ENCODE peak calls at places on chromosomes 11 and 22, in nine cellular contexts. H is activated naive CD8-positive, alpha-beta T cell treated with anti-CD3 and anti-CD28 coated beads for 36 hours; E is GM04503; P is fibroblast of the aortic adventitia; W is NCI-H1930; X is activated effector memory CD4-positive, alpha-beta T cell treated with anti-CD3 and anti-CD28 coated beads, Interleukin-2, amount 50 U/mL, for 16 hours; S is epithelial cell of esophagus; I is skeletal muscle cell; M is left colon. L is an unnamed sample.

GRCh38 chr22:39654959-39655579 is 84.5 kb downstream of the CACNA1I start:
- DNase-seq in H (no peak), E (no peak), P (no peak), W (no peak), X (no peak), S (no peak), I (no peak), M (no peak), L (no peak)

GRCh38 chr22:46977656-46978343 is 215.3 kb downstream of the TBC1D22A start:
- DNase-seq in H (no peak), E (no peak), P (no peak), W (no peak), X (no peak), S (peak), I (no peak), M (no peak), L (no peak)

GRCh38 chr22:45934659-45935341 is 42.2 kb downstream of the WNT7B start:
- DNase-seq in H (no peak), E (peak), P (peak), W (no peak), X (no peak), S (peak), I (peak), M (no peak), L (no peak)

GRCh38 chr11:119101367-119101758 is 290 bp downstream of the DPAGT1 start:
- DNase-seq in H (peak), E (no peak), P (no peak), W (no peak), X (no peak), S (no peak), I (no peak), M (no peak), L (no peak)

GRCh38 chr11:61571337-61571736 is 9.5 kb downstream of the SYT7 start:
- DNase-seq in H (no peak), E (no peak), P (no peak), W (no peak), X (no peak), S (no peak), I (no peak), M (no peak), L (no peak)

GRCh38 chr11:15216678-15217077 is 102.0 kb downstream of the INSC start:
- DNase-seq in H (no peak), E (no peak), P (no peak), W (no peak), X (no peak), S (peak), I (no peak), M (no peak), L (no peak)

GRCh38 chr11:113474362-113475159 is 637 bp downstream of the DRD2 start:
- DNase-seq in H (peak), E (peak), P (peak), W (no peak), X (peak), S (peak), I (peak), M (peak), L (no peak)

GRCh38 chr11:44047931-44048431 is at the start of gene ACCSL:
- DNase-seq in H (no peak), E (no peak), P (no peak), W (no peak), X (no peak), S (no peak), I (no peak), M (no peak), L (no peak)

GRCh38 chr11:93921695-93922468 is 71.5 kb upstream of the VSTM5 start:
- DNase-seq in H (peak), E (peak), P (peak), W (peak), X (no peak), S (peak), I (peak), M (peak), L (peak)

GRCh38 chr11:32118025-32118974 is 27.4 kb downstream of the RCN1 start:
- DNase-seq in H (no peak), E (no peak), P (peak), W (no peak), X (no peak), S (peak), I (no peak), M (no peak), L (no peak)

GRCh38 chr22:22938672-22939536 is 51.3 kb downstream of the IGLL5 start:
- DNase-seq in H (no peak), E (no peak), P (no peak), W (no peak), X (peak), S (no peak), I (no peak), M (no peak), L (no peak)

GRCh38 chr11:2687782-2688191 is 12.0 kb downstream of the KCNQ1OT1 start:
- DNase-seq in H (no peak), E (no peak), P (no peak), W (no peak), X (peak), S (no peak), I (no peak), M (no peak), L (no peak)

GRCh38 chr11:124285610-124286344 is 28.0 kb downstream of the OR8D1 start:
- DNase-seq in H (no peak), E (peak), P (peak), W (peak), X (no peak), S (peak), I (peak), M (no peak), L (peak)

GRCh38 chr11:64358907-64359711 is at the start of gene RPS6KA4:
- DNase-seq in H (peak), E (no peak), P (peak), W (peak), X (peak), S (peak), I (no peak), M (peak), L (peak)